ENCODE peak calls at places on chromosome 12, in eight cellular contexts. One of them, this sample, is unnamed.

GRCh38 chr12:108641446-108642268 is 8.0 kb upstream of the SELPLG start:
- DNase-seq in stomach: no peak
- DNase-seq in lower leg skin: no peak
- DNase-seq in fibroblast of mammary gland: no peak
- DNase-seq in ascending aorta: no peak
- DNase-seq in tibial artery: no peak
- DNase-seq in heart right ventricle: no peak
- DNase-seq in heart left ventricle: no peak
- DNase-seq in this sample: no peak

GRCh38 chr12:74481078-74481477 is 56.6 kb upstream of the ATXN7L3B start:
- DNase-seq in stomach: no peak
- DNase-seq in lower leg skin: no peak
- DNase-seq in fibroblast of mammary gland: no peak
- DNase-seq in ascending aorta: no peak
- DNase-seq in tibial artery: no peak
- DNase-seq in heart right ventricle: no peak
- DNase-seq in heart left ventricle: no peak
- DNase-seq in this sample: no peak

GRCh38 chr12:49706351-49707126 is 666 bp downstream of the FMNL3 start:
- DNase-seq in stomach: peak
- DNase-seq in lower leg skin: peak
- DNase-seq in fibroblast of mammary gland: peak
- DNase-seq in ascending aorta: peak
- DNase-seq in tibial artery: peak
- DNase-seq in heart right ventricle: peak
- DNase-seq in heart left ventricle: peak
- DNase-seq in this sample: peak

GRCh38 chr12:67025543-67026114 is 243.5 kb upstream of the CAND1 start:
- DNase-seq in stomach: peak
- DNase-seq in lower leg skin: no peak
- DNase-seq in fibroblast of mammary gland: peak
- DNase-seq in ascending aorta: no peak
- DNase-seq in tibial artery: no peak
- DNase-seq in heart right ventricle: no peak
- DNase-seq in heart left ventricle: no peak
- DNase-seq in this sample: no peak

GRCh38 chr12:132617822-132618682 is 524 bp upstream of the P2RX2 start:
- DNase-seq in stomach: no peak
- DNase-seq in lower leg skin: no peak
- DNase-seq in fibroblast of mammary gland: no peak
- DNase-seq in ascending aorta: no peak
- DNase-seq in tibial artery: no peak
- DNase-seq in heart right ventricle: no peak
- DNase-seq in heart left ventricle: no peak
- DNase-seq in this sample: no peak

GRCh38 chr12:40312982-40313576 is 88.3 kb downstream of the LRRK2 start:
- DNase-seq in stomach: no peak
- DNase-seq in lower leg skin: no peak
- DNase-seq in fibroblast of mammary gland: peak
- DNase-seq in ascending aorta: no peak
- DNase-seq in tibial artery: no peak
- DNase-seq in heart right ventricle: no peak
- DNase-seq in heart left ventricle: no peak
- DNase-seq in this sample: peak

GRCh38 chr12:14643247-14643646 is 53.2 kb downstream of the GUCY2C start:
- DNase-seq in stomach: no peak
- DNase-seq in lower leg skin: no peak
- DNase-seq in fibroblast of mammary gland: no peak
- DNase-seq in ascending aorta: no peak
- DNase-seq in tibial artery: no peak
- DNase-seq in heart right ventricle: no peak
- DNase-seq in heart left ventricle: no peak
- DNase-seq in this sample: no peak

GRCh38 chr12:96776908-96777307 is 130.1 kb upstream of the NEDD1 start:
- DNase-seq in stomach: no peak
- DNase-seq in lower leg skin: no peak
- DNase-seq in fibroblast of mammary gland: no peak
- DNase-seq in ascending aorta: no peak
- DNase-seq in tibial artery: no peak
- DNase-seq in heart right ventricle: no peak
- DNase-seq in heart left ventricle: no peak
- DNase-seq in this sample: no peak

GRCh38 chr12:120252071-120252906 is 13.2 kb downstream of the PXN start:
- DNase-seq in stomach: no peak
- DNase-seq in lower leg skin: peak
- DNase-seq in fibroblast of mammary gland: no peak
- DNase-seq in ascending aorta: peak
- DNase-seq in tibial artery: no peak
- DNase-seq in heart right ventricle: no peak
- DNase-seq in heart left ventricle: no peak
- DNase-seq in this sample: no peak

GRCh38 chr12:110582286-110583136 is 607 bp downstream of the PPTC7 start:
- DNase-seq in stomach: peak
- DNase-seq in lower leg skin: peak
- DNase-seq in fibroblast of mammary gland: peak
- DNase-seq in ascending aorta: peak
- DNase-seq in tibial artery: peak
- DNase-seq in heart right ventricle: peak
- DNase-seq in heart left ventricle: peak
- DNase-seq in this sample: no peak

GRCh38 chr12:79997115-79997805 is 62.4 kb upstream of the PPP1R12A start:
- DNase-seq in stomach: no peak
- DNase-seq in lower leg skin: no peak
- DNase-seq in fibroblast of mammary gland: peak
- DNase-seq in ascending aorta: no peak
- DNase-seq in tibial artery: no peak
- DNase-seq in heart right ventricle: no peak
- DNase-seq in heart left ventricle: no peak
- DNase-seq in this sample: no peak

GRCh38 chr12:15201456-15201855 is 19.8 kb downstream of the RERG start:
- DNase-seq in stomach: no peak
- DNase-seq in lower leg skin: no peak
- DNase-seq in fibroblast of mammary gland: no peak
- DNase-seq in ascending aorta: no peak
- DNase-seq in tibial artery: no peak
- DNase-seq in heart right ventricle: no peak
- DNase-seq in heart left ventricle: no peak
- DNase-seq in this sample: no peak

DNA sequence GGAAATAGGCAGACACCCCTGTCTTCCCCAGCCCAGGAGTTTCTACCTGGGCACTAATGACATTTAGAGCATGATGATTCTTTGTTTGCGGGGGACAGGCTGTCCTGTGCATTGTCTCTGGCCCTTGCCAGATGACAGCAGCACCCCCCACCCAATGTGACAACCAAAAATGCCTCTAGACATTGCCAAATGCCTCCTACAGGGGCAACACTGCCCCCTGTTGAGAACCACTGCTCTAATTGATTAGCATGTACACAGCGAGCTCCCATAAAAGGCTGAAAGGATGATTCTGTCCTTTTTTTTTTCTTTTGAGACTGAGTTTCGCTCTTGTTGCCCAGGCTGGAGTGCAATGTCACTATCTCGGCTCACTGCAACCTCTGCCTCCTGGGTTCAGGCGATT is 50.5 kb downstream of the MAP1LC3B2 start:
- DNase-seq in stomach: no peak
- DNase-seq in lower leg skin: no peak
- DNase-seq in fibroblast of mammary gland: no peak
- DNase-seq in ascending aorta: no peak
- DNase-seq in tibial artery: no peak
- DNase-seq in heart right ventricle: no peak
- DNase-seq in heart left ventricle: no peak
- DNase-seq in this sample: no peak
- TF ChIP-seq CTCF in stomach: no peak
- TF ChIP-seq CTCF in lower leg skin: no peak
- TF ChIP-seq CTCF in fibroblast of mammary gland: peak
- TF ChIP-seq CTCF in ascending aorta: peak
- TF ChIP-seq CTCF in tibial artery: no peak
- TF ChIP-seq CTCF in heart right ventricle: peak
- TF ChIP-seq CTCF in heart left ventricle: peak
- TF ChIP-seq CTCF in this sample: peak

GRCh38 chr12:82358200-82359114 is at the start of the genes CCDC59 and METTL25:
- DNase-seq in stomach: peak
- DNase-seq in lower leg skin: peak
- DNase-seq in fibroblast of mammary gland: peak
- DNase-seq in ascending aorta: peak
- DNase-seq in tibial artery: peak
- DNase-seq in heart right ventricle: peak
- DNase-seq in heart left ventricle: peak
- DNase-seq in this sample: peak

GRCh38 chr12:82357845-82358199 is 365 bp downstream of the CCDC59 start:
- DNase-seq in stomach: no peak
- DNase-seq in lower leg skin: no peak
- DNase-seq in fibroblast of mammary gland: no peak
- DNase-seq in ascending aorta: no peak
- DNase-seq in tibial artery: no peak
- DNase-seq in heart right ventricle: no peak
- DNase-seq in heart left ventricle: no peak
- DNase-seq in this sample: no peak

GRCh38 chr12:82363990-82364389 is 5.7 kb downstream of the METTL25 start:
- DNase-seq in stomach: no peak
- DNase-seq in lower leg skin: no peak
- DNase-seq in fibroblast of mammary gland: no peak
- DNase-seq in ascending aorta: no peak
- DNase-seq in tibial artery: no peak
- DNase-seq in heart right ventricle: no peak
- DNase-seq in heart left ventricle: no peak
- DNase-seq in this sample: no peak

GRCh38 chr12:82359115-82359478 is 768 bp downstream of the METTL25 start:
- DNase-seq in stomach: no peak
- DNase-seq in lower leg skin: no peak
- DNase-seq in fibroblast of mammary gland: no peak
- DNase-seq in ascending aorta: no peak
- DNase-seq in tibial artery: no peak
- DNase-seq in heart right ventricle: peak
- DNase-seq in heart left ventricle: no peak
- DNase-seq in this sample: no peak

GRCh38 chr12:82361461-82361915 is 3.2 kb downstream of the METTL25 start:
- DNase-seq in stomach: no peak
- DNase-seq in lower leg skin: no peak
- DNase-seq in fibroblast of mammary gland: no peak
- DNase-seq in ascending aorta: no peak
- DNase-seq in tibial artery: no peak
- DNase-seq in heart right ventricle: peak
- DNase-seq in heart left ventricle: no peak
- DNase-seq in this sample: no peak
- H3K4me3 ChIP-seq in stomach: no peak
- H3K4me3 ChIP-seq in lower leg skin: no peak
- H3K4me3 ChIP-seq in fibroblast of mammary gland: no peak
- H3K4me3 ChIP-seq in ascending aorta: no peak
- H3K4me3 ChIP-seq in tibial artery: no peak
- H3K4me3 ChIP-seq in heart right ventricle: no peak
- H3K4me3 ChIP-seq in heart left ventricle: no peak
- H3K4me3 ChIP-seq in this sample: no peak

DNA sequence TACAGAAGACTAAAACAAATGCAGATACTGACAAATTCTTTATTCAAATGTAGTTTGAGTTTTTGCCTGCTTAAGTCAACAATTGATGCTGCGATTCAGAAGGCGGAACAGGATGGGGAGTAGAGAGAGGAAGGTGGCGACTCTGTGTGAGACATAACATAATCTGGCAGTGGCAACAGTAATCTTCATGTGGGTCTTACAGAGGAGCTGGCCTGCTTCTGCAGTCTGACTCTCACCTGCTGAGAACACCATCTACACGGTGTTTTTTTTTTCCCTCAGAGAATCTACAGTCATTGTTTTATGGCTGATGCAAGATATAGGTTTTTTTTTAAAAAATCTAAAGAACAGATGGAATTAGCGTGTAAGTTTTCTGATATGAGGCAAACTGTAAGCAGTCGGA is 10.1 kb downstream of the CCDC92 start:
- DNase-seq in stomach: no peak
- DNase-seq in lower leg skin: no peak
- DNase-seq in fibroblast of mammary gland: no peak
- DNase-seq in ascending aorta: no peak
- DNase-seq in tibial artery: no peak
- DNase-seq in heart right ventricle: no peak
- DNase-seq in heart left ventricle: no peak
- DNase-seq in this sample: no peak
- TF ChIP-seq CTCF in stomach: no peak
- TF ChIP-seq CTCF in lower leg skin: no peak
- TF ChIP-seq CTCF in fibroblast of mammary gland: no peak
- TF ChIP-seq CTCF in ascending aorta: no peak
- TF ChIP-seq CTCF in tibial artery: no peak
- TF ChIP-seq CTCF in heart right ventricle: no peak
- TF ChIP-seq CTCF in heart left ventricle: no peak
- TF ChIP-seq CTCF in this sample: no peak

GRCh38 chr12:6085841-6086240 is 38.6 kb downstream of the VWF start:
- DNase-seq in stomach: no peak
- DNase-seq in lower leg skin: no peak
- DNase-seq in fibroblast of mammary gland: no peak
- DNase-seq in ascending aorta: no peak
- DNase-seq in tibial artery: peak
- DNase-seq in heart right ventricle: no peak
- DNase-seq in heart left ventricle: no peak
- DNase-seq in this sample: no peak

GRCh38 chr12:6086316-6086715 is 38.2 kb downstream of the VWF start:
- DNase-seq in stomach: no peak
- DNase-seq in lower leg skin: no peak
- DNase-seq in fibroblast of mammary gland: no peak
- DNase-seq in ascending aorta: no peak
- DNase-seq in tibial artery: no peak
- DNase-seq in heart right ventricle: no peak
- DNase-seq in heart left ventricle: no peak
- DNase-seq in this sample: no peak

GRCh38 chr12:6091786-6092566 is 32.5 kb downstream of the VWF start:
- DNase-seq in stomach: no peak
- DNase-seq in lower leg skin: no peak
- DNase-seq in fibroblast of mammary gland: no peak
- DNase-seq in ascending aorta: no peak
- DNase-seq in tibial artery: peak
- DNase-seq in heart right ventricle: no peak
- DNase-seq in heart left ventricle: no peak
- DNase-seq in this sample: no peak

GRCh38 chr12:6090786-6091185 is 33.7 kb downstream of the VWF start:
- DNase-seq in stomach: no peak
- DNase-seq in lower leg skin: no peak
- DNase-seq in fibroblast of mammary gland: peak
- DNase-seq in ascending aorta: no peak
- DNase-seq in tibial artery: peak
- DNase-seq in heart right ventricle: peak
- DNase-seq in heart left ventricle: peak
- DNase-seq in this sample: no peak

DNA sequence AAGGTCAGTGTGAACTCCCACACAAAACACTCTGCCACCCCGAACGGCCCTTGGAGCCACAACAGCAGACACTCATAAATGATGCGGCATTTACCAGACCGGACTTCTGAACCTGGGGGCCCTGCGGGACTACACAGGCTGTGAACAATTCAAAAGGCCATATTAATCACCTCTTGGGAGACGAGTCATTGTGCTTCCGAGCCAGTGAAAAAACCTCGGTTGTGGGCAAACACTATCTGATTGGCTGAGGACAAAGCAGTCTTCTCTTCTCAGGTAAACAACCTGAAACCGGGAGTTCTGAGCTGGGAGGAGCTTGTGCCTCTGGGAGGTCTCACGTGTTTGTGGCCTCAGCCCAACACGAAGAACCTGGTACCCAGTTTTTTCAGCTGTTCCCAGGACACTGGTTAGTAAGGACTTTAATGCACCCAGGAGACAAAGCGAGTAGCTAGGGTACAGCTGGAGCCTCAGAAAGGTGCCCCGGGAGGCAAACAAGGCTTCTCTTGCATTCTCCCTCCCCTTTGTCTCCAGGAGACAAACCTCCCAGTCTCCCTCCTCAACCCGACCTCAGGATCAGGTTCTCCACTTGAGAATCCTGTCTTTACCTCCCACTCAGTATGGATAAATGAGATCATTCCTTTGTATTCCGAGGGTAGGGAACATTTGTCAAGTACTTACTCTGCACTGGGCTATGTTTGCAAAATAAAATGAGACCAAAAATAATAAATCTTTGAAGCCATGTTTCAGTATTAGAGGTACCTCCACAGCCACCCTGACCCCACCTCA is 35.2 kb downstream of the VWF start:
- DNase-seq in stomach: no peak
- DNase-seq in lower leg skin: no peak
- DNase-seq in fibroblast of mammary gland: peak
- DNase-seq in ascending aorta: no peak
- DNase-seq in tibial artery: peak
- DNase-seq in heart right ventricle: no peak
- DNase-seq in heart left ventricle: no peak
- DNase-seq in this sample: no peak
- H3K4me3 ChIP-seq in stomach: no peak
- H3K4me3 ChIP-seq in lower leg skin: no peak
- H3K4me3 ChIP-seq in fibroblast of mammary gland: no peak
- H3K4me3 ChIP-seq in ascending aorta: no peak
- H3K4me3 ChIP-seq in tibial artery: no peak
- H3K4me3 ChIP-seq in heart right ventricle: no peak
- H3K4me3 ChIP-seq in heart left ventricle: no peak
- H3K4me3 ChIP-seq in this sample: no peak